ENCODE peak calls at places on chromosomes 5 and 9, in seven cellular contexts. Z is RWPE1; E is activated naive CD4-positive, alpha-beta T cell; L is CD8-positive, alpha-beta T cell; A is B cell; B is NCI-H460; I is fibroblast of lung. V is an unnamed sample.

GRCh38 chr5:163916376-163916775 is 411.0 kb downstream of the MAT2B start:
- DNase-seq in E (no peak), L (no peak), B (no peak), Z (no peak), A (peak), I (peak), V (peak)

GRCh38 chr9:87763286-87763685 is 37.4 kb downstream of the CTSL start:
- DNase-seq in L (no peak), A (no peak), I (no peak), B (no peak), Z (peak), E (no peak), V (no peak)

GRCh38 chr5:176727528-176727900 is 80.2 kb downstream of the TSPAN17 start:
- DNase-seq in Z (no peak), E (no peak), A (no peak), L (no peak), B (no peak), I (no peak), V (no peak)

GRCh38 chr5:65172486-65173129 is 309.1 kb downstream of the ADAMTS6 start:
- DNase-seq in Z (peak), E (no peak), I (peak), L (no peak), A (no peak), B (no peak), V (no peak)

GRCh38 chr9:75108571-75108970 is 20.3 kb downstream of the OSTF1 start:
- DNase-seq in B (no peak), E (no peak), I (peak), A (no peak), L (no peak), Z (no peak), V (peak)

GRCh38 chr9:127153484-127153883 is 31.0 kb upstream of the ANGPTL2 start:
- DNase-seq in E (no peak), L (peak), I (no peak), A (no peak), Z (no peak), B (no peak), V (no peak)

GRCh38 chr5:6261256-6261655 is 117.1 kb downstream of the MED10 start:
- DNase-seq in L (no peak), I (no peak), B (no peak), Z (peak), E (no peak), A (no peak), V (no peak)

GRCh38 chr9:133888779-133889491 is 103.2 kb downstream of the VAV2 start:
- DNase-seq in Z (no peak), I (no peak), A (no peak), L (no peak), B (no peak), E (no peak), V (no peak)

GRCh38 chr9:136926154-136926704 is 18.3 kb downstream of the FBXW5 start:
- DNase-seq in E (no peak), I (no peak), L (no peak), Z (no peak), B (no peak), A (no peak), V (no peak)

GRCh38 chr9:18338042-18338441 is 135.9 kb upstream of the ADAMTSL1 start:
- DNase-seq in Z (no peak), A (no peak), L (no peak), B (no peak), I (peak), E (no peak), V (no peak)

GRCh38 chr9:130427326-130427725 is 17.4 kb upstream of the ASS1 start:
- DNase-seq in I (no peak), E (no peak), L (no peak), Z (no peak), A (no peak), B (no peak), V (no peak)

GRCh38 chr5:171464829-171465228 is 45.4 kb downstream of the FGF18 start:
- DNase-seq in Z (no peak), B (no peak), E (no peak), I (no peak), L (no peak), A (no peak), V (no peak)

GRCh38 chr9:95750725-95751644 is 124.5 kb upstream of the ERCC6L2 start:
- DNase-seq in A (no peak), L (no peak), Z (no peak), B (no peak), E (no peak), I (no peak), V (no peak)

GRCh38 chr5:123487298-123487697 is 24.7 kb upstream of the CSNK1G3 start:
- DNase-seq in I (peak), A (no peak), L (no peak), Z (no peak), E (no peak), B (no peak), V (no peak)

GRCh38 chr5:11715797-11716196 is 188.4 kb downstream of the CTNND2 start:
- DNase-seq in E (no peak), L (no peak), A (no peak), B (no peak), Z (no peak), I (no peak), V (no peak)

GRCh38 chr9:130267930-130268329 is 2.4 kb downstream of the HMCN2 start:
- DNase-seq in L (no peak), E (no peak), Z (no peak), A (no peak), B (no peak), I (no peak), V (no peak)

GRCh38 chr5:172919525-172920446 is 39.4 kb upstream of the RPL26L1 start:
- DNase-seq in L (no peak), E (no peak), I (peak), B (no peak), A (no peak), Z (no peak), V (no peak)

GRCh38 chr9:72871685-72872084 is 81.2 kb downstream of the ALDH1A1 start:
- DNase-seq in E (no peak), B (peak), I (no peak), A (no peak), Z (peak), L (no peak), V (no peak)

GRCh38 chr5:102077920-102078319 is 218.2 kb downstream of the SLCO4C1 start:
- DNase-seq in I (no peak), B (no peak), E (no peak), Z (no peak), A (no peak), L (no peak), V (no peak)

GRCh38 chr5:63854076-63854475 is 108.2 kb downstream of the HTR1A start:
- DNase-seq in B (no peak), A (no peak), L (no peak), E (no peak), I (no peak), Z (no peak), V (no peak)

V was measured in CD14-positive monocyte.